ENCODE peak calls at places on chromosomes 12 and 14, in four cellular contexts. X is spleen, C is uterus, A is transverse colon. N is an unnamed sample.

GRCh38 chr14:68633131-68633991 is 159.5 kb downstream of the ZFP36L1 start:
- DNase-seq in X (no peak), C (no peak), A (no peak), N (no peak)

GRCh38 chr14:36807727-36808126 is 146.1 kb downstream of the PAX9 start:
- DNase-seq in X (no peak), C (no peak), A (no peak), N (no peak)

GRCh38 chr12:6367065-6367968 is 8.0 kb downstream of the SCNN1A start:
- DNase-seq in X (peak; percentile 72), A (no peak), C (no peak), N (no peak)

GRCh38 chr14:34693228-34693939 is 21.0 kb downstream of the CFL2 start:
- DNase-seq in X (no peak), C (peak; percentile 61), A (peak; percentile 64), N (peak; percentile 37)

GRCh38 chr12:64120568-64120967 is 101.5 kb downstream of the KICS2 start:
- DNase-seq in C (no peak), A (no peak), X (no peak), N (no peak)

GRCh38 chr12:102195826-102196225 is 1.8 kb downstream of the PMCH start:
- DNase-seq in C (no peak), X (no peak), A (no peak), N (no peak)

GRCh38 chr14:36067428-36068187 is 108.9 kb downstream of the PTCSC3 start:
- DNase-seq in C (no peak), A (no peak), X (no peak), N (no peak)

GRCh38 chr14:64591809-64592208 is 42.0 kb downstream of the PPP1R36 start:
- DNase-seq in C (no peak), X (no peak), A (no peak), N (no peak)

GRCh38 chr14:57317248-57317833 is 48.6 kb downstream of the AP5M1 start:
- DNase-seq in A (peak; percentile 72), C (peak; percentile 46), X (peak; percentile 76), N (peak; percentile 81)

GRCh38 chr14:22691171-22691570 is 47.0 kb upstream of the OR6J1 start:
- DNase-seq in C (no peak), X (no peak), A (no peak), N (no peak)

GRCh38 chr14:63499701-63500250 is 43.4 kb downstream of the PPP2R5E start:
- DNase-seq in X (no peak), A (no peak), C (no peak), N (peak; percentile 24)

GRCh38 chr14:74444866-74445265 is 18.9 kb upstream of the SYNDIG1L start:
- DNase-seq in A (no peak), X (no peak), C (no peak), N (no peak)

GRCh38 chr14:68692916-68693771 is 99.7 kb downstream of the ZFP36L1 start:
- DNase-seq in A (no peak), X (no peak), C (peak; percentile 34), N (no peak)

DNA sequence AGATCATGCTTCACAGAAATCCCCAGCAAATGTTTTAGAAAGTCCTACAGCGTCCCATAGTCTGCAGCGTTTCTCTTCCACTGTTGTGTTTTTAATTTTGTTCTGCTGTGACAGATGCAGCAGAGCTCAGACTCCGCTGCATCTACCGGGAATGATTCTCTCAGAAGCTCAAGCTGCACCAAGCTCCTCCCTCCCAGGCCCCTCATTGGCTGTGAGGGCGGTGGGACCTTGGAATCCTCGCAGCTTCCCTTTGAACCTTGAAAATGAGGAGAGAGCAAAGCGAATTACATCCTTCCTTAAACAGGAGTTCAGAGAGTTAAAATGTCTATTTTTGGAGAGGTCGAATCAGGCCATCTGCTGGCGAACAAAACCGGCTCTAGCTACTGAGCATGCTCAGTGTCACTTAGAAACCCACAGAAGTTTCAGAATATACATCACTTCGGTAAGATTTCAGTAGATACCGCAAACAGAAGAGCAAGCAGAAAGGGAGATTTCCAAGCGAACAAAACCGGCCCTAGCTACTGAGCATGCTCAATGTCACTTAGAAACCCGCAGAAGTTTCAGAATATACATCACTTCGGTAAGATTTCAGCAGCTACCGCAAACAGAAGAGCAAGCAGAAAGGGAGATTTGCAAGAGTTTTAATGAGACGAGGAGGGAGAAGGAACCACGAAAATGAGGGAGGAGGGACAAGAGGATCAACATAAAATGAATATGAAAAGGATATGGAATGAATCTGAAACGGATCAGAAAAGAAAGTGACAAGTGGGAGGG is at the start of gene ABCD2:
- DNase-seq in C (peak; percentile 82), A (peak; percentile 55), X (peak; percentile 85), N (peak; percentile 83)
- TF ChIP-seq POLR2A in C (peak; percentile 72), A (no peak), X (peak; percentile 47), N (peak; percentile 77)

GRCh38 chr12:114680498-114681148 is 3.4 kb downstream of the TBX3 start:
- DNase-seq in C (no peak), X (no peak), A (no peak), N (peak; percentile 39)
- H3K4me3 ChIP-seq in C (peak overlapping the region; percentile 58), X (peak overlapping the region; percentile 44), A (peak overlapping the region; percentile 56), N (peak overlapping the region; percentile 10)

GRCh38 chr12:68767191-68767590 is 21.2 kb downstream of the SLC35E3 start:
- DNase-seq in C (no peak), X (no peak), A (no peak), N (no peak)

GRCh38 chr12:68768431-68768934 is 22.5 kb downstream of the SLC35E3 start:
- DNase-seq in X (no peak), C (no peak), A (no peak), N (no peak)

GRCh38 chr12:68766646-68767045 is 20.7 kb downstream of the SLC35E3 start:
- DNase-seq in C (no peak), A (no peak), X (no peak), N (no peak)

GRCh38 chr12:68762691-68763090 is 16.7 kb downstream of the SLC35E3 start:
- DNase-seq in X (peak; percentile 51), A (no peak), C (no peak), N (no peak)

GRCh38 chr12:68765696-68766095 is 19.7 kb downstream of the SLC35E3 start:
- DNase-seq in X (no peak), C (no peak), A (no peak), N (no peak)
- TF ChIP-seq POLR2A in X (no peak), C (no peak), A (no peak), N (no peak)

DNA sequence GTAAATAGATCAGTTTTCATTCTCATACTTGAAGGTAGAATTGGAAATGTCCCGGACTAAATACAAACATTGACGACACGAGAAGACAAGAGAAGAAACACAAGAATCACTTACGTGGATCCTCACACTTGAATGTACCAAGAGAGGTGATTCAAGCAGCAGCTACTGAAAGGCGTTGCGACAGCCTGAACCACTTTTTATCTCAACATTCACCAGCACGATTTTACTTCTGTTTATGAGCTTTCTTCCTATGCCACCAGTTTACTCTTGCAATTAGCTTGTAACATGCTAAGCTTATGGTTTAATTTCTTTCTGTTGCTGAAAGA is 3.5 kb upstream of the FZD10 start:
- DNase-seq in C (no peak), A (no peak), X (no peak), N (no peak)
- H3K4me3 ChIP-seq in C (no peak overlapping the region), A (no peak overlapping the region), X (no peak overlapping the region), N (no peak overlapping the region)

GRCh38 chr12:121131941-121132341 is 735 bp upstream of the P2RX7 start:
- DNase-seq in X (no peak), C (no peak), A (no peak), N (no peak)

GRCh38 chr12:121130866-121131373 is 1.8 kb upstream of the P2RX7 start:
- DNase-seq in A (no peak), X (no peak), C (no peak), N (no peak)

GRCh38 chr12:121135320-121135719 is 2.6 kb downstream of the P2RX7 start:
- DNase-seq in C (no peak), A (no peak), X (no peak), N (no peak)

GRCh38 chr12:121133838-121134237 is 1.2 kb downstream of the P2RX7 start:
- DNase-seq in A (no peak), C (no peak), X (no peak), N (no peak)

DNA sequence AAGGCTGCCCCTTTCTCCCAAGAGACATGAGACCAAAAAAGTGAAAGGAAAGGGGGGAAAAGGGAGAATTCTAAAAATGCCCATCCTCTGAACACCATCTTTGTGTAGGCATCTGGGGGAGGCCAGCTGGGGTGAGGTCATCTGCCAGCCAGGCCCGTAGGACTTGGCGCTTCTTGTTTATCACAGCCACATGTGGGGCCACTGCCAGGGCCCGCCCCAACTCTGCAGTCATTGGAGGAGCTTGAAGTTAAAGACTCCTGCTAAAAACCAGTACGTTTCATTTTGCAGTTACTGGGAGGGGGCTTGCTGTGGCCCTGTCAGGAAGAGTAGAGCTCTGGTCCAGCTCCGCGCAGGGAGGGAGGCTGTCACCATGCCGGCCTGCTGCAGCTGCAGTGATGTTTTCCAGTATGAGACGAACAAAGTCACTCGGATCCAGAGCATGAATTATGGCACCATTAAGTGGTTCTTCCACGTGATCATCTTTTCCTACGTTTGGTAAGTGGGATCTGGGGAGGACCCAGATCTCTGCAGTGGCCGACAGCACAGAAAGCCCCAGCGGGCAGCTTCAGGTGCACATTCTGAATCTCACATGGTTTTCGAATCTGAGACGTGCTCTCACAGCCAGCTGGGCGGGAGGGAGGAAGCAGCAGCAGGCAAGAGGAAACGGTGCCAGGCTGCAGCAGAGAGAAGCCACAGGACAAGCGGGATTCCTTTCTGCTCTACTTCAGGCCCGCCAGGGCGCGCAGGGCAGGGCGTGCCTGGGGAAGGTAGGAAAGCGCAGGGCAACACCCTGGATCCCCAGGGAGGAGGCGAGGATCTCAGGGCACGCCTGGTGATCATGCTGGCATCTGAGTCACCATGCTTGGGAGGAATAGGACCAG is at the start of gene P2RX7:
- DNase-seq in A (peak; percentile 82), C (peak; percentile 71), X (peak; percentile 90), N (peak; percentile 86)
- TF ChIP-seq POLR2A in A (no peak), C (peak; percentile 32), X (no peak), N (no peak)

GRCh38 chr12:111993290-111994150 is 19.4 kb downstream of the TMEM116 start:
- DNase-seq in X (no peak), A (no peak), C (no peak), N (no peak)
- H3K4me3 ChIP-seq in X (peak overlapping the region; percentile 18), A (no peak overlapping the region), C (no peak overlapping the region), N (no peak overlapping the region)

GRCh38 chr14:60331201-60332045 is 82.4 kb downstream of the PPM1A start:
- DNase-seq in A (peak; percentile 74), C (peak; percentile 33), X (peak; percentile 91), N (peak; percentile 60)
- TF ChIP-seq POLR2A in A (peak; percentile 11), C (no peak), X (no peak), N (no peak)